ENCODE peak calls at places on chromosome 6, in ten cellular contexts. T, B, K, N, J, H, R, D, O and G are unnamed samples.

GRCh38 chr6:118665011-118665410 is 13.6 kb upstream of the CEP85L start:
- DNase-seq in T (no peak), B (no peak), K (no peak), N (no peak), J (no peak), H (no peak), R (no peak), D (no peak), O (no peak), G (no peak)

GRCh38 chr6:4291453-4292403 is 156.4 kb upstream of the ECI2 start:
- DNase-seq in T (no peak), B (peak; percentile 13), K (peak; percentile 78), N (peak; percentile 61), J (no peak), H (no peak), R (no peak), D (no peak), O (no peak), G (no peak)

GRCh38 chr6:108661430-108661829 is 100.7 kb downstream of the FOXO3 start:
- DNase-seq in T (no peak), B (no peak), K (peak; percentile 28), N (peak; percentile 81), J (no peak), H (no peak), R (no peak), D (no peak), O (no peak), G (no peak)

GRCh38 chr6:140051521-140052455 is 677.3 kb upstream of the CITED2 start:
- DNase-seq in T (no peak), B (peak; percentile 40), K (peak; percentile 98), N (peak; percentile 97), J (no peak), H (no peak), R (no peak), D (no peak), O (no peak), G (no peak)

GRCh38 chr6:93792751-93793150 is 373.4 kb upstream of the EPHA7 start:
- DNase-seq in T (no peak), B (no peak), K (peak; percentile 32), N (peak; percentile 11), J (no peak), H (no peak), R (no peak), D (no peak), O (no peak), G (peak; percentile 70)

GRCh38 chr6:75882734-75883133 is 133.7 kb downstream of the MYO6 start:
- DNase-seq in T (no peak), B (peak; percentile 27), K (peak; percentile 58), N (peak; percentile 81), J (no peak), H (no peak), R (no peak), D (no peak), O (no peak), G (peak; percentile 2)

GRCh38 chr6:33407132-33407718 is 3.6 kb upstream of the PHF1 start:
- DNase-seq in T (no peak), B (peak; percentile 55), K (peak; percentile 75), N (peak; percentile 64), J (peak; percentile 44), H (no peak), R (no peak), D (no peak), O (no peak), G (no peak)

GRCh38 chr6:119511024-119511423 is 161.5 kb upstream of the MAN1A1 start:
- DNase-seq in T (no peak), B (no peak), K (no peak), N (no peak), J (no peak), H (no peak), R (no peak), D (no peak), O (no peak), G (no peak)

GRCh38 chr6:125014157-125014957 is 52.1 kb downstream of the RNF217 start:
- DNase-seq in T (no peak), B (no peak), K (peak; percentile 50), N (peak; percentile 93), J (no peak), H (no peak), R (no peak), D (no peak), O (no peak), G (no peak)

GRCh38 chr6:23027281-23027680 is 457.9 kb downstream of the HDGFL1 start:
- DNase-seq in T (peak; percentile 7), B (no peak), K (no peak), N (no peak), J (no peak), H (no peak), R (no peak), D (no peak), O (no peak), G (no peak)

GRCh38 chr6:27582928-27583725 is 110.2 kb upstream of the ZNF184 start:
- DNase-seq in T (no peak), B (peak; percentile 59), K (peak; percentile 61), N (peak; percentile 44), J (peak; percentile 42), H (peak; percentile 28), R (no peak), D (peak; percentile 63), O (peak; percentile 38), G (no peak)